ENCODE peak calls at places on chromosomes 6 and 20, in seven cellular contexts. One of them, this sample, is unnamed. For H3K4me1, the result is how much of the 10 kb centered on the place peaks cover.

GRCh38 chr6:56595490-56596122 is 47.1 kb downstream of the DST start:
- DNase-seq in uterus: peak
- DNase-seq in A549: peak
- DNase-seq in GM23338: peak
- DNase-seq in stomach: peak
- DNase-seq in heart right ventricle: no peak
- DNase-seq in body of pancreas: peak
- DNase-seq in this sample: peak

GRCh38 chr6:17021539-17021889 is 80.3 kb upstream of the STMND1 start:
- DNase-seq in uterus: no peak
- DNase-seq in stomach: no peak
- DNase-seq in body of pancreas: no peak
- DNase-seq in heart right ventricle: no peak
- DNase-seq in GM23338: no peak
- DNase-seq in A549: no peak
- DNase-seq in this sample: no peak

GRCh38 chr20:31608256-31608980 is 3.3 kb downstream of the ID1 start:
- DNase-seq in A549: peak
- DNase-seq in heart right ventricle: peak
- DNase-seq in GM23338: peak
- DNase-seq in body of pancreas: peak
- DNase-seq in stomach: peak
- DNase-seq in uterus: peak
- DNase-seq in this sample: peak

GRCh38 chr6:137443901-137444300 is 50.3 kb downstream of the OLIG3 start:
- DNase-seq in GM23338: peak
- DNase-seq in A549: peak
- DNase-seq in heart right ventricle: no peak
- DNase-seq in uterus: no peak
- DNase-seq in stomach: no peak
- DNase-seq in body of pancreas: no peak
- DNase-seq in this sample: no peak

GRCh38 chr6:142824491-142824890 is 120.5 kb downstream of the HIVEP2 start:
- DNase-seq in GM23338: no peak
- DNase-seq in stomach: no peak
- DNase-seq in A549: no peak
- DNase-seq in uterus: no peak
- DNase-seq in heart right ventricle: no peak
- DNase-seq in body of pancreas: no peak
- DNase-seq in this sample: no peak

GRCh38 chr6:25601797-25602679 is 50.0 kb upstream of the SCGN start:
- DNase-seq in stomach: no peak
- DNase-seq in uterus: no peak
- DNase-seq in heart right ventricle: no peak
- DNase-seq in body of pancreas: no peak
- DNase-seq in A549: peak
- DNase-seq in GM23338: peak
- DNase-seq in this sample: no peak

GRCh38 chr6:25961619-25962367 is 809 bp upstream of the TRIM38 start:
- DNase-seq in heart right ventricle: no peak
- DNase-seq in stomach: no peak
- DNase-seq in body of pancreas: no peak
- DNase-seq in A549: peak
- DNase-seq in GM23338: peak
- DNase-seq in uterus: no peak
- DNase-seq in this sample: no peak

GRCh38 chr6:41597246-41598000 is 40.8 kb upstream of the MDFI start:
- DNase-seq in body of pancreas: no peak
- DNase-seq in A549: no peak
- DNase-seq in GM23338: no peak
- DNase-seq in heart right ventricle: no peak
- DNase-seq in stomach: no peak
- DNase-seq in uterus: no peak
- DNase-seq in this sample: no peak

GRCh38 chr20:3067139-3068009 is 4.0 kb upstream of the OXT start:
- DNase-seq in stomach: no peak
- DNase-seq in heart right ventricle: no peak
- DNase-seq in A549: no peak
- DNase-seq in uterus: no peak
- DNase-seq in GM23338: no peak
- DNase-seq in body of pancreas: no peak
- DNase-seq in this sample: no peak

GRCh38 chr20:58407201-58407873 is 18.3 kb downstream of the VAPB start:
- DNase-seq in GM23338: no peak
- DNase-seq in stomach: no peak
- DNase-seq in body of pancreas: no peak
- DNase-seq in heart right ventricle: no peak
- DNase-seq in A549: no peak
- DNase-seq in uterus: no peak
- DNase-seq in this sample: no peak

GRCh38 chr6:166344240-166344639 is 1.9 kb upstream of the SFT2D1 start:
- DNase-seq in uterus: no peak
- DNase-seq in heart right ventricle: no peak
- DNase-seq in body of pancreas: no peak
- DNase-seq in A549: no peak
- DNase-seq in stomach: no peak
- DNase-seq in GM23338: peak
- DNase-seq in this sample: no peak

GRCh38 chr20:37314617-37315292 is 25.3 kb downstream of the MANBAL start:
- DNase-seq in heart right ventricle: peak
- DNase-seq in A549: no peak
- DNase-seq in GM23338: no peak
- DNase-seq in stomach: no peak
- DNase-seq in uterus: peak
- DNase-seq in body of pancreas: no peak
- DNase-seq in this sample: no peak

GRCh38 chr20:50366270-50367103 is 143.7 kb upstream of the PTPN1 start:
- DNase-seq in body of pancreas: peak
- DNase-seq in GM23338: no peak
- DNase-seq in stomach: peak
- DNase-seq in A549: no peak
- DNase-seq in heart right ventricle: peak
- DNase-seq in uterus: peak
- DNase-seq in this sample: peak

GRCh38 chr6:157813757-157814455 is 9.1 kb upstream of the SNX9 start:
- DNase-seq in GM23338: no peak
- DNase-seq in A549: no peak
- DNase-seq in body of pancreas: no peak
- DNase-seq in uterus: peak
- DNase-seq in heart right ventricle: no peak
- DNase-seq in stomach: no peak
- DNase-seq in this sample: no peak

GRCh38 chr20:51661609-51662178 is 106.5 kb downstream of the ATP9A start:
- DNase-seq in uterus: no peak
- DNase-seq in GM23338: no peak
- DNase-seq in A549: peak
- DNase-seq in heart right ventricle: no peak
- DNase-seq in body of pancreas: no peak
- DNase-seq in stomach: no peak
- DNase-seq in this sample: no peak

GRCh38 chr20:56360133-56360898 is 1.5 kb downstream of the FAM210B start:
- DNase-seq in uterus: no peak
- DNase-seq in A549: no peak
- DNase-seq in heart right ventricle: no peak
- DNase-seq in body of pancreas: no peak
- DNase-seq in GM23338: no peak
- DNase-seq in stomach: no peak
- DNase-seq in this sample: no peak

GRCh38 chr6:52576392-52577021 is 353 bp downstream of the TRAM2 start:
- DNase-seq in stomach: peak
- DNase-seq in heart right ventricle: peak
- DNase-seq in uterus: peak
- DNase-seq in GM23338: peak
- DNase-seq in body of pancreas: peak
- DNase-seq in A549: peak
- DNase-seq in this sample: peak

GRCh38 chr20:22462975-22463914 is 121.1 kb downstream of the FOXA2 start:
- DNase-seq in A549: no peak
- DNase-seq in uterus: no peak
- DNase-seq in GM23338: peak
- DNase-seq in heart right ventricle: no peak
- DNase-seq in stomach: no peak
- DNase-seq in body of pancreas: no peak
- DNase-seq in this sample: no peak

GRCh38 chr6:18160921-18161320 is 5.7 kb downstream of the KDM1B start:
- DNase-seq in heart right ventricle: no peak
- DNase-seq in A549: no peak
- DNase-seq in stomach: no peak
- DNase-seq in GM23338: no peak
- DNase-seq in body of pancreas: no peak
- DNase-seq in uterus: no peak
- DNase-seq in this sample: no peak

GRCh38 chr6:35727935-35728662 is 8.7 kb upstream of the ARMC12 start:
- DNase-seq in stomach: peak
- DNase-seq in GM23338: peak
- DNase-seq in heart right ventricle: peak
- DNase-seq in body of pancreas: peak
- DNase-seq in A549: peak
- DNase-seq in uterus: peak
- DNase-seq in this sample: peak
- H3K4me1 ChIP-seq in stomach: half or more
- H3K4me1 ChIP-seq in GM23338: under half
- H3K4me1 ChIP-seq in heart right ventricle: half or more
- H3K4me1 ChIP-seq in body of pancreas: half or more
- H3K4me1 ChIP-seq in A549: half or more
- H3K4me1 ChIP-seq in uterus: under half
- H3K4me1 ChIP-seq in this sample: half or more

GRCh38 chr20:9839626-9840025 is 750 bp upstream of the PAK5 start:
- DNase-seq in stomach: no peak
- DNase-seq in GM23338: no peak
- DNase-seq in uterus: no peak
- DNase-seq in A549: no peak
- DNase-seq in heart right ventricle: no peak
- DNase-seq in body of pancreas: no peak
- DNase-seq in this sample: no peak
- H3K4me3 ChIP-seq in stomach: no peak
- H3K4me3 ChIP-seq in GM23338: peak
- H3K4me3 ChIP-seq in uterus: no peak
- H3K4me3 ChIP-seq in A549: peak
- H3K4me3 ChIP-seq in heart right ventricle: no peak
- H3K4me3 ChIP-seq in body of pancreas: no peak
- H3K4me3 ChIP-seq in this sample: no peak

GRCh38 chr6:49549691-49550412 is 616 bp upstream of the C6orf141 start:
- DNase-seq in heart right ventricle: no peak
- DNase-seq in stomach: no peak
- DNase-seq in A549: no peak
- DNase-seq in GM23338: peak
- DNase-seq in uterus: no peak
- DNase-seq in body of pancreas: no peak
- DNase-seq in this sample: no peak

GRCh38 chr6:49551126-49551865 is 828 bp downstream of the C6orf141 start:
- DNase-seq in heart right ventricle: no peak
- DNase-seq in A549: no peak
- DNase-seq in body of pancreas: peak
- DNase-seq in GM23338: peak
- DNase-seq in stomach: no peak
- DNase-seq in uterus: no peak
- DNase-seq in this sample: peak

GRCh38 chr6:49548613-49549304 is 1.7 kb upstream of the C6orf141 start:
- DNase-seq in stomach: no peak
- DNase-seq in GM23338: peak
- DNase-seq in uterus: no peak
- DNase-seq in heart right ventricle: no peak
- DNase-seq in A549: no peak
- DNase-seq in body of pancreas: no peak
- DNase-seq in this sample: no peak

GRCh38 chr6:49551866-49552129 is 1.3 kb downstream of the C6orf141 start:
- DNase-seq in stomach: no peak
- DNase-seq in body of pancreas: no peak
- DNase-seq in GM23338: no peak
- DNase-seq in A549: no peak
- DNase-seq in heart right ventricle: no peak
- DNase-seq in uterus: no peak
- DNase-seq in this sample: no peak

GRCh38 chr6:49550413-49551125 is at the start of gene C6orf141:
- DNase-seq in heart right ventricle: no peak
- DNase-seq in uterus: no peak
- DNase-seq in A549: peak
- DNase-seq in body of pancreas: peak
- DNase-seq in stomach: peak
- DNase-seq in GM23338: peak
- DNase-seq in this sample: peak
- TF ChIP-seq CTCF in heart right ventricle: no peak
- TF ChIP-seq CTCF in uterus: no peak
- TF ChIP-seq CTCF in A549: no peak
- TF ChIP-seq CTCF in body of pancreas: no peak
- TF ChIP-seq CTCF in stomach: no peak
- TF ChIP-seq CTCF in GM23338: no peak
- TF ChIP-seq CTCF in this sample: no peak

GRCh38 chr20:53081916-53082863 is 110.0 kb downstream of the TSHZ2 start:
- DNase-seq in A549: no peak
- DNase-seq in stomach: no peak
- DNase-seq in heart right ventricle: no peak
- DNase-seq in uterus: no peak
- DNase-seq in body of pancreas: no peak
- DNase-seq in GM23338: no peak
- DNase-seq in this sample: no peak
- H3K4me1 ChIP-seq in A549: under half
- H3K4me1 ChIP-seq in stomach: under half
- H3K4me1 ChIP-seq in heart right ventricle: under half
- H3K4me1 ChIP-seq in uterus: under half
- H3K4me1 ChIP-seq in body of pancreas: under half
- H3K4me1 ChIP-seq in GM23338: under half
- H3K4me1 ChIP-seq in this sample: under half

DNA sequence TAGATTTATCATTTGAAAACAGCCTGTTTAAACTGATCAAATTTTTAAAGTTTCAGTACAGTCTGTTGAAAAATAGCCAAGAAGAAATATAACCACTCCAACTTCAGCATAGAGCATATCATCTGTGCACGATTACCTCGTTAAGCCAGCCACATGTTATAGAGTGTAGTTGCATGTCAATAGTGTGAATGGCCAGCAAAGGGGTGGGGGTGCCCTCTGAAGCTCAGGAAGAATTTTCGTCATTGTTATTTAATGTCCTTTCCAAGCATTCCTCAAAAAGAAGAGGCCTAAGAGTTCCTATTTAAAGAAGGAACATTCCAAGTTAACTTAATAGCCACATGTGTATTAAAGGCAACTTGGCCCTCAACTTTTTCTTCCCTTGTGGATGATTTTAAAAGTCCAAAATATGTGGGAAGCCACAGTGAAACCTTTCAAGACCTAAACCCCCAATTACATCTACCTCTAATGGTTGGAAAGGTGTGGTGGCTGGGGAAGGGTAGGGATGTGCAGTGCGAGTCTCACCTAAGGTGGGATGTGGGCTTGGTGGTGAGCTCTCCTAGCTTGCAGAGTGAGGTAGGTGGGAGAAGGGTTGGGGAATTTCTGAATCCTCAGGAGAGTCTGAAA is 1.8 kb upstream of the CCN2 start:
- DNase-seq in heart right ventricle: no peak
- DNase-seq in A549: no peak
- DNase-seq in stomach: no peak
- DNase-seq in body of pancreas: no peak
- DNase-seq in uterus: no peak
- DNase-seq in GM23338: peak
- DNase-seq in this sample: no peak
- H3K4me3 ChIP-seq in heart right ventricle: no peak
- H3K4me3 ChIP-seq in A549: no peak
- H3K4me3 ChIP-seq in stomach: no peak
- H3K4me3 ChIP-seq in body of pancreas: no peak
- H3K4me3 ChIP-seq in uterus: no peak
- H3K4me3 ChIP-seq in GM23338: peak
- H3K4me3 ChIP-seq in this sample: no peak

GRCh38 chr6:79762370-79762769 is 131.2 kb downstream of the SH3BGRL2 start:
- DNase-seq in stomach: no peak
- DNase-seq in heart right ventricle: no peak
- DNase-seq in uterus: no peak
- DNase-seq in GM23338: peak
- DNase-seq in body of pancreas: no peak
- DNase-seq in A549: no peak
- DNase-seq in this sample: no peak
- TF ChIP-seq CTCF in stomach: no peak
- TF ChIP-seq CTCF in heart right ventricle: peak
- TF ChIP-seq CTCF in uterus: no peak
- TF ChIP-seq CTCF in GM23338: peak
- TF ChIP-seq CTCF in body of pancreas: no peak
- TF ChIP-seq CTCF in A549: no peak
- TF ChIP-seq CTCF in this sample: no peak